ENCODE peak calls at places on chromosomes 1 and 21, in nine cellular contexts. One of them, this sample, is unnamed.

GRCh38 chr21:44933199-44933937 is 6.5 kb upstream of the SLX9 start:
- DNase-seq in mesenchymal stem cell: no peak
- DNase-seq in NCI-H2081 treated with DMSO at 0.1 percent for 48 hours: no peak
- DNase-seq in GF-D8: no peak
- DNase-seq in A549: no peak
- DNase-seq in SW480: no peak
- DNase-seq in M059J: no peak
- DNase-seq in GM23248: no peak
- DNase-seq in testis: no peak
- DNase-seq in this sample: no peak

GRCh38 chr1:6491480-6491962 is at the start of gene PLEKHG5:
- DNase-seq in mesenchymal stem cell: peak
- DNase-seq in NCI-H2081 treated with DMSO at 0.1 percent for 48 hours: no peak
- DNase-seq in GF-D8: no peak
- DNase-seq in A549: no peak
- DNase-seq in SW480: peak
- DNase-seq in M059J: peak
- DNase-seq in GM23248: peak
- DNase-seq in testis: no peak
- DNase-seq in this sample: no peak

GRCh38 chr1:85656256-85656655 is 52.0 kb downstream of the ZNHIT6 start:
- DNase-seq in mesenchymal stem cell: peak
- DNase-seq in NCI-H2081 treated with DMSO at 0.1 percent for 48 hours: no peak
- DNase-seq in GF-D8: no peak
- DNase-seq in A549: no peak
- DNase-seq in SW480: no peak
- DNase-seq in M059J: peak
- DNase-seq in GM23248: no peak
- DNase-seq in testis: no peak
- DNase-seq in this sample: no peak

GRCh38 chr1:36207339-36207738 is 16.9 kb upstream of the THRAP3 start:
- DNase-seq in mesenchymal stem cell: peak
- DNase-seq in NCI-H2081 treated with DMSO at 0.1 percent for 48 hours: no peak
- DNase-seq in GF-D8: no peak
- DNase-seq in A549: no peak
- DNase-seq in SW480: no peak
- DNase-seq in M059J: peak
- DNase-seq in GM23248: peak
- DNase-seq in testis: peak
- DNase-seq in this sample: no peak

GRCh38 chr1:109628540-109629321 is 9.1 kb downstream of the AMPD2 start:
- DNase-seq in mesenchymal stem cell: no peak
- DNase-seq in NCI-H2081 treated with DMSO at 0.1 percent for 48 hours: no peak
- DNase-seq in GF-D8: no peak
- DNase-seq in A549: no peak
- DNase-seq in SW480: no peak
- DNase-seq in M059J: peak
- DNase-seq in GM23248: peak
- DNase-seq in testis: no peak
- DNase-seq in this sample: no peak

GRCh38 chr1:111199881-111200801 is at the start of gene DENND2D:
- DNase-seq in mesenchymal stem cell: no peak
- DNase-seq in NCI-H2081 treated with DMSO at 0.1 percent for 48 hours: no peak
- DNase-seq in GF-D8: peak
- DNase-seq in A549: no peak
- DNase-seq in SW480: no peak
- DNase-seq in M059J: no peak
- DNase-seq in GM23248: no peak
- DNase-seq in testis: peak
- DNase-seq in this sample: no peak

GRCh38 chr1:201546093-201546492 is 7.2 kb downstream of the NAV1 start:
- DNase-seq in mesenchymal stem cell: no peak
- DNase-seq in NCI-H2081 treated with DMSO at 0.1 percent for 48 hours: no peak
- DNase-seq in GF-D8: peak
- DNase-seq in A549: peak
- DNase-seq in SW480: peak
- DNase-seq in M059J: no peak
- DNase-seq in GM23248: no peak
- DNase-seq in testis: no peak
- DNase-seq in this sample: no peak

GRCh38 chr1:182688436-182688835 is 4.0 kb upstream of the RGS8 start:
- DNase-seq in mesenchymal stem cell: no peak
- DNase-seq in NCI-H2081 treated with DMSO at 0.1 percent for 48 hours: no peak
- DNase-seq in GF-D8: no peak
- DNase-seq in A549: no peak
- DNase-seq in SW480: no peak
- DNase-seq in M059J: no peak
- DNase-seq in GM23248: no peak
- DNase-seq in testis: no peak
- DNase-seq in this sample: no peak

GRCh38 chr1:152244576-152244975 is 20.6 kb upstream of the HRNR start:
- DNase-seq in mesenchymal stem cell: no peak
- DNase-seq in NCI-H2081 treated with DMSO at 0.1 percent for 48 hours: no peak
- DNase-seq in GF-D8: no peak
- DNase-seq in A549: no peak
- DNase-seq in SW480: no peak
- DNase-seq in M059J: peak
- DNase-seq in GM23248: peak
- DNase-seq in testis: no peak
- DNase-seq in this sample: no peak

GRCh38 chr1:209398330-209398991 is 185.1 kb upstream of the CAMK1G start:
- DNase-seq in mesenchymal stem cell: peak
- DNase-seq in NCI-H2081 treated with DMSO at 0.1 percent for 48 hours: no peak
- DNase-seq in GF-D8: no peak
- DNase-seq in A549: peak
- DNase-seq in SW480: no peak
- DNase-seq in M059J: peak
- DNase-seq in GM23248: peak
- DNase-seq in testis: no peak
- DNase-seq in this sample: no peak

GRCh38 chr1:41718444-41719028 is 200.2 kb downstream of the HIVEP3 start:
- DNase-seq in mesenchymal stem cell: no peak
- DNase-seq in NCI-H2081 treated with DMSO at 0.1 percent for 48 hours: no peak
- DNase-seq in GF-D8: no peak
- DNase-seq in A549: no peak
- DNase-seq in SW480: no peak
- DNase-seq in M059J: no peak
- DNase-seq in GM23248: no peak
- DNase-seq in testis: no peak
- DNase-seq in this sample: no peak

GRCh38 chr1:10918531-10918930 is 93.9 kb upstream of the TARDBP start:
- DNase-seq in mesenchymal stem cell: no peak
- DNase-seq in NCI-H2081 treated with DMSO at 0.1 percent for 48 hours: no peak
- DNase-seq in GF-D8: no peak
- DNase-seq in A549: no peak
- DNase-seq in SW480: peak
- DNase-seq in M059J: peak
- DNase-seq in GM23248: peak
- DNase-seq in testis: no peak
- DNase-seq in this sample: no peak

GRCh38 chr1:167312871-167313270 is 92.2 kb downstream of the POU2F1 start:
- DNase-seq in mesenchymal stem cell: no peak
- DNase-seq in NCI-H2081 treated with DMSO at 0.1 percent for 48 hours: no peak
- DNase-seq in GF-D8: no peak
- DNase-seq in A549: no peak
- DNase-seq in SW480: no peak
- DNase-seq in M059J: no peak
- DNase-seq in GM23248: no peak
- DNase-seq in testis: no peak
- DNase-seq in this sample: no peak

GRCh38 chr1:59215766-59216291 is 81.1 kb upstream of the FGGY start:
- DNase-seq in mesenchymal stem cell: no peak
- DNase-seq in NCI-H2081 treated with DMSO at 0.1 percent for 48 hours: no peak
- DNase-seq in GF-D8: no peak
- DNase-seq in A549: no peak
- DNase-seq in SW480: no peak
- DNase-seq in M059J: no peak
- DNase-seq in GM23248: no peak
- DNase-seq in testis: no peak
- DNase-seq in this sample: no peak

GRCh38 chr1:58997637-58998036 is 213.8 kb upstream of the JUN start:
- DNase-seq in mesenchymal stem cell: no peak
- DNase-seq in NCI-H2081 treated with DMSO at 0.1 percent for 48 hours: no peak
- DNase-seq in GF-D8: no peak
- DNase-seq in A549: no peak
- DNase-seq in SW480: no peak
- DNase-seq in M059J: no peak
- DNase-seq in GM23248: peak
- DNase-seq in testis: no peak
- DNase-seq in this sample: no peak

GRCh38 chr1:230281531-230281930 is 144.6 kb downstream of the PGBD5 start:
- DNase-seq in mesenchymal stem cell: no peak
- DNase-seq in NCI-H2081 treated with DMSO at 0.1 percent for 48 hours: no peak
- DNase-seq in GF-D8: peak
- DNase-seq in A549: no peak
- DNase-seq in SW480: no peak
- DNase-seq in M059J: no peak
- DNase-seq in GM23248: no peak
- DNase-seq in testis: no peak
- DNase-seq in this sample: no peak

This sample was measured in HEK293T.